ENCODE peak calls at places on chromosomes 6 and 20, in five cellular contexts. S, G, J, V and T are unnamed samples.

GRCh38 chr20:48823960-48824497 is 3.8 kb downstream of the PREX1 start:
- DNase-seq in S (no peak), J (no peak), G (no peak), V (no peak), T (no peak)

GRCh38 chr20:15317546-15318242 is 980.3 kb upstream of the FLRT3 start:
- DNase-seq in G (no peak), V (no peak), J (no peak), S (no peak), T (no peak)

GRCh38 chr6:142943746-142944125 is 1.2 kb downstream of the HIVEP2 start:
- DNase-seq in G (no peak), V (peak), J (no peak), S (no peak), T (no peak)

GRCh38 chr6:11492444-11493300 is 44.9 kb upstream of the TMEM170B start:
- DNase-seq in S (no peak), G (no peak), V (no peak), J (no peak), T (no peak)

GRCh38 chr6:149129401-149130077 is 188.0 kb upstream of the TAB2 start:
- DNase-seq in J (no peak), G (no peak), V (no peak), S (peak), T (no peak)

GRCh38 chr20:37501940-37502339 is 19.1 kb upstream of the NNAT start:
- DNase-seq in S (no peak), V (no peak), J (no peak), G (no peak), T (no peak)

GRCh38 chr20:9119776-9120175 is 50.9 kb downstream of the PLCB4 start:
- DNase-seq in S (no peak), G (peak), J (peak), V (no peak), T (no peak)

GRCh38 chr6:146582857-146583256 is 15.9 kb upstream of the ADGB start:
- DNase-seq in G (no peak), V (no peak), S (no peak), J (no peak), T (no peak)

GRCh38 chr20:528923-529594 is 14.5 kb downstream of the CSNK2A1 start:
- DNase-seq in G (no peak), S (no peak), J (peak), V (no peak), T (no peak)